ENCODE peak calls at places on chromosomes 1 and 21, in eight cellular contexts. H is RWPE2; C is body of pancreas; V is adipocyte; J is GM23248; G is right cardiac atrium; Y is CD4-positive, CD25-positive, alpha-beta regulatory T cell; L is left ventricle myocardium inferior. K is an unnamed sample. For H3K27me3 and H3K9me3, the result is how much of the 10 kb centered on the place peaks cover.

GRCh38 chr21:46368533-46369285 is 44.8 kb downstream of the PCNT start:
- DNase-seq in H (no peak), L (no peak), G (no peak), V (no peak), C (no peak), J (no peak), Y (no peak), K (no peak)

GRCh38 chr1:54253480-54253879 is 53.5 kb downstream of the MRPL37 start:
- DNase-seq in H (peak), Y (no peak), J (peak), V (peak), G (no peak), L (no peak), C (no peak), K (no peak)

GRCh38 chr1:94013331-94013925 is 104.2 kb upstream of the GCLM start:
- DNase-seq in C (no peak), Y (no peak), H (no peak), V (no peak), J (no peak), L (peak), G (no peak), K (no peak)

GRCh38 chr1:197659175-197659574 is 116.1 kb downstream of the DENND1B start:
- DNase-seq in V (no peak), Y (no peak), G (no peak), J (no peak), L (no peak), H (no peak), C (no peak), K (no peak)

GRCh38 chr1:21174638-21175323 is 1.9 kb downstream of the EIF4G3 start:
- DNase-seq in C (peak), G (no peak), J (peak), Y (no peak), L (no peak), H (no peak), V (peak), K (no peak)

GRCh38 chr1:182069028-182069466 is 7.5 kb upstream of the ZNF648 start:
- DNase-seq in L (peak), J (peak), H (no peak), Y (no peak), G (peak), C (peak), V (peak), K (peak)

GRCh38 chr1:51666463-51666862 is 49.6 kb downstream of the OSBPL9 start:
- DNase-seq in Y (no peak), C (no peak), J (peak), L (no peak), G (peak), H (no peak), V (no peak), K (no peak)

GRCh38 chr1:208219659-208220282 is 24.4 kb downstream of the PLXNA2 start:
- DNase-seq in V (peak), H (peak), C (no peak), L (peak), Y (no peak), J (peak), G (peak), K (peak)

GRCh38 chr1:152447484-152447883 is 33.4 kb upstream of the CRNN start:
- DNase-seq in J (no peak), H (no peak), G (no peak), L (no peak), Y (no peak), C (no peak), V (no peak), K (no peak)

GRCh38 chr1:20574686-20575543 is 14.0 kb upstream of the CDA start:
- DNase-seq in V (peak), Y (peak), J (peak), G (peak), L (peak), H (no peak), C (peak), K (peak)

GRCh38 chr21:33402011-33402979 is 918 bp upstream of the IFNGR2 start:
- DNase-seq in H (no peak), C (peak), G (peak), Y (no peak), L (peak), V (no peak), J (peak), K (peak)

GRCh38 chr1:109620396-109620817 is 770 bp downstream of the AMPD2 start:
- DNase-seq in L (no peak), C (peak), H (no peak), Y (no peak), V (peak), J (peak), G (peak), K (peak)

GRCh38 chr1:10838541-10838940 is 42.1 kb upstream of the CASZ1 start:
- DNase-seq in Y (no peak), J (no peak), G (no peak), H (no peak), V (no peak), C (no peak), L (no peak), K (no peak)

GRCh38 chr1:112803906-112804762 is 89.0 kb upstream of the PPM1J start:
- DNase-seq in G (peak), L (peak), J (peak), Y (peak), C (peak), V (peak), H (no peak), K (peak)

GRCh38 chr1:74498901-74499300 is 13.5 kb downstream of the LRRC53 start:
- DNase-seq in C (no peak), J (no peak), L (no peak), H (no peak), Y (no peak), G (no peak), V (no peak), K (no peak)
- H3K27me3 ChIP-seq in C (under half), J (under half), L (under half), H (under half), Y (under half), G (under half), V (under half), K (under half)

DNA sequence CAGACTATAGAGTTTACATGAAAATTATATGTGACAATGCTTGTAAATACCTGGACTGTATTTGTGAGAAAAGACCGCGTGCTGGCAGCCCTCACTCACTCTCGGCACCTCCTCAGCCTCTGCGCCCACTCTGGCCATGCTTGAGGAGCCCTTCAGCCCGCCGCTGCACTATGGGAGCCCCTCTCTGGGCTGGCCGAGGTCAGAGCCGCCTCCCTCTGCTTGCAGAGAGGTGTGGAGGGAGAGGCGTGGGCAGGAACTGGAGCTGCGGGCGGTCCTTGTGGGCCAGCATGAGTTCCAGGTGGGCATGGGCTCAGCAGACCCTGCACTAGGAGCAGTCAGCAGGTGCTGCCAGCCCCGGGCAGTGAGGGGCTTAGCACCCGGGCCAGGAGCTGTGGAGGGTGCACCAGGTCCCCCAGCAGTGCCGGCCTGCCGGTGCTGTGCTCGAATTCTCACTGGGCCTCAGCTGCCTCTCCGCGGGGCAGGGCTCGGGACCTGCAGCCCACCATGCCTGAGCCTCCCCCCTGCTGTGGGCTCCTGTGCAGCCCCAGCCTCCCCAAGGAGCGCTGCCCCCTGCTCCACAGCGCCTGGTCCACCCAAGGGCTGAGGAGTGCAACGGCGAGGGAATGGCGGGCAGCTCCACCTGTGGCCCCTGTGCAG is 482.5 kb downstream of the AGBL4 start:
- DNase-seq in H (no peak), G (no peak), L (no peak), J (no peak), C (no peak), V (no peak), Y (no peak), K (no peak)
- H3K9me3 ChIP-seq in H (under half), G (under half), L (under half), J (under half), C (under half), V (under half), Y (under half), K (under half)

GRCh38 chr1:2605754-2606003 is 19.1 kb downstream of the PRXL2B start:
- DNase-seq in L (no peak), C (no peak), V (no peak), H (no peak), Y (no peak), J (no peak), G (no peak), K (no peak)

GRCh38 chr1:2608434-2609055 is 22.0 kb downstream of the PRXL2B start:
- DNase-seq in V (no peak), C (no peak), G (no peak), L (no peak), Y (no peak), H (no peak), J (no peak), K (no peak)

GRCh38 chr1:2607681-2608041 is 21.1 kb downstream of the PRXL2B start:
- DNase-seq in J (no peak), G (peak), V (no peak), C (no peak), L (no peak), Y (peak), H (no peak), K (peak)

GRCh38 chr1:2606004-2606805 is 19.6 kb downstream of the PRXL2B start:
- DNase-seq in Y (peak), H (peak), G (peak), J (no peak), L (no peak), C (no peak), V (no peak), K (peak)

GRCh38 chr1:2606806-2607680 is 20.5 kb downstream of the PRXL2B start:
- DNase-seq in Y (peak), L (no peak), J (no peak), H (peak), C (no peak), V (no peak), G (peak), K (peak)
- H3K27me3 ChIP-seq in Y (under half), L (half or more), J (under half), H (under half), C (under half), V (half or more), G (under half), K (half or more)

GRCh38 chr21:30482130-30482529 is 2.0 kb upstream of the KRTAP19-1 start:
- DNase-seq in Y (no peak), C (no peak), H (no peak), L (no peak), G (no peak), J (no peak), V (no peak), K (no peak)

GRCh38 chr21:30491963-30492428 is at the start of gene KRTAP19-3:
- DNase-seq in G (no peak), Y (no peak), H (no peak), C (no peak), J (no peak), V (no peak), L (no peak), K (no peak)

GRCh38 chr21:30486180-30486579 is 1.1 kb downstream of the KRTAP19-2 start:
- DNase-seq in C (no peak), V (no peak), G (no peak), Y (no peak), H (no peak), L (no peak), J (no peak), K (no peak)

GRCh38 chr21:30487336-30487735 is at the start of gene KRTAP19-2:
- DNase-seq in J (no peak), H (no peak), C (no peak), G (no peak), Y (no peak), L (no peak), V (no peak), K (no peak)
- H3K9me3 ChIP-seq in J (under half), H (under half), C (under half), G (under half), Y (under half), L (under half), V (under half), K (under half)

DNA sequence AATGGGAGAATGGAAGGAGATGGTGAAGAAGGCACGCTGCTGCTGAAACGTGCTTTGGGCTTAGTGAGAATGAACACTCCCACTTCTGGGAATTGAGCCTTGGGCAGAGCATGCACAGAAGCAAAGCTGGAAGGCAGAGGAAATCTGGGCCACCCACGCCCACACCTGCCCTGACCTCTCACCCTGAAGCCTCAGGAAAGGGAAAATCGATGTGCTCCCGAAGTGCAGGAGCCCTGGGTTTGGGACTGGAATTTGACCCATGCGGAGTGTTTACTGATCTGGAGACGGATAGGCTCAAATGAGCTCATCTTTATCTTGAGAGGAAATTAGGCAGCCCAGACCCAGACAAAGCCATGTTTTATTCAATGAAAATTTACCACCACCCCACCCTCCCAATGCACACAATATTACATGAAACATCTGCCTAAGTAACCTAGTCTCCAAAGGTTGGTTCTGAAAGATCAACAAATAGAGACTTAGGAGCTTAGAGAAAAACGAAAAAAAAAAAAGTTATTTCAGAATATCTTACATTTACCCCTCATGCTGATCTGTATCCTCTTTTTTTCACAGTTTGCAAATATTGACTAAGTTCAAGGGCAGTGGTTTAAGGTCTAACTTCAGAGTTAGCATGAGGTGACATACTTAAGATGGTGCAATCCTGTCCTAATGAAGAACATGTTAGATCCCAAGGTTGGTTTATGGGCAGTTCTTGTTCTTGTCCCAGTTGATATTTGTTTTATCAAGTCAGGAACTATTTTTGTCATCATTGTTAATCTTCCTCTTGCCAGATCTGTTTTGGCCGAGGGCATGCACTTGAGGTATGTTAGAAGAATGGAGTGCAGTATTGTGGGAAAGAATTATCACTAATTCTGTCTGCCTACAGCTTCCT is 63.0 kb downstream of the PROX1 start:
- DNase-seq in Y (no peak), V (no peak), J (no peak), L (no peak), G (no peak), C (no peak), H (no peak), K (no peak)
- H3K27me3 ChIP-seq in Y (under half), V (under half), J (under half), L (under half), G (under half), C (under half), H (under half), K (under half)

GRCh38 chr1:180662709-180663108 is 30.9 kb downstream of the XPR1 start:
- DNase-seq in C (no peak), G (no peak), H (no peak), Y (no peak), L (no peak), V (no peak), J (no peak), K (no peak)
- H3K9me3 ChIP-seq in C (under half), G (under half), H (under half), Y (under half), L (half or more), V (under half), J (under half), K (half or more)